ENCODE peak calls at places on chromosomes 13 and 19, in nine cellular contexts. Q, P, K, R, A, S, W, Z and T are unnamed samples.

GRCh38 chr19:33604651-33605050 is 17.1 kb upstream of the CHST8 start:
- DNase-seq in Q (no peak), P (no peak), K (no peak), R (no peak), A (no peak), S (no peak), W (no peak), Z (no peak), T (no peak)

GRCh38 chr13:114097893-114098688 is 34.3 kb downstream of the RASA3 start:
- DNase-seq in Q (no peak), P (no peak), K (no peak), R (no peak), A (no peak), S (no peak), W (no peak), Z (no peak), T (no peak)

GRCh38 chr13:42581427-42581826 is 7.5 kb downstream of the TNFSF11 start:
- DNase-seq in Q (no peak), P (no peak), K (no peak), R (no peak), A (no peak), S (no peak), W (no peak), Z (no peak), T (no peak)

GRCh38 chr19:16369664-16370576 is 45.3 kb downstream of the KLF2 start:
- DNase-seq in Q (no peak), P (no peak), K (no peak), R (no peak), A (peak), S (no peak), W (no peak), Z (no peak), T (no peak)

GRCh38 chr13:33744589-33745369 is 73.2 kb upstream of the RFC3 start:
- DNase-seq in Q (no peak), P (no peak), K (no peak), R (no peak), A (no peak), S (no peak), W (no peak), Z (peak), T (no peak)

GRCh38 chr13:113649212-113649611 is 8.8 kb downstream of the ATP4B start:
- DNase-seq in Q (no peak), P (no peak), K (no peak), R (no peak), A (no peak), S (no peak), W (no peak), Z (no peak), T (no peak)

GRCh38 chr13:32627793-32628192 is 41.5 kb downstream of the PDS5B start:
- DNase-seq in Q (no peak), P (no peak), K (no peak), R (no peak), A (no peak), S (no peak), W (no peak), Z (no peak), T (no peak)

GRCh38 chr19:1312732-1313694 is 27.3 kb downstream of the EFNA2 start:
- DNase-seq in Q (peak), P (no peak), K (no peak), R (no peak), A (no peak), S (no peak), W (no peak), Z (peak), T (no peak)

GRCh38 chr19:33225458-33225925 is at the start of gene SLC7A10:
- DNase-seq in Q (no peak), P (no peak), K (no peak), R (no peak), A (no peak), S (no peak), W (no peak), Z (no peak), T (no peak)

GRCh38 chr13:27712421-27712820 is 79.9 kb upstream of the GSX1 start:
- DNase-seq in Q (peak), P (no peak), K (peak), R (no peak), A (no peak), S (no peak), W (no peak), Z (no peak), T (no peak)

GRCh38 chr19:13072206-13072898 is 30.3 kb downstream of the LYL1 start:
- DNase-seq in Q (no peak), P (no peak), K (no peak), R (no peak), A (no peak), S (no peak), W (no peak), Z (no peak), T (no peak)

GRCh38 chr19:58054792-58055482 is 4.1 kb upstream of the ZNF135 start:
- DNase-seq in Q (no peak), P (no peak), K (no peak), R (no peak), A (no peak), S (no peak), W (no peak), Z (no peak), T (no peak)

GRCh38 chr13:113152894-113153809 is 5.3 kb upstream of the PROZ start:
- DNase-seq in Q (no peak), P (no peak), K (no peak), R (no peak), A (no peak), S (no peak), W (no peak), Z (peak), T (no peak)

GRCh38 chr19:21483589-21484170 is 21.7 kb upstream of the ZNF429 start:
- DNase-seq in Q (no peak), P (no peak), K (peak), R (no peak), A (peak), S (no peak), W (peak), Z (peak), T (no peak)

GRCh38 chr13:110298566-110299321 is 8.2 kb downstream of the COL4A1 start:
- DNase-seq in Q (no peak), P (no peak), K (no peak), R (no peak), A (no peak), S (no peak), W (peak), Z (no peak), T (no peak)

GRCh38 chr19:49119411-49120324 is at the start of gene PPFIA3:
- DNase-seq in Q (no peak), P (no peak), K (peak), R (no peak), A (peak), S (no peak), W (no peak), Z (peak), T (no peak)

GRCh38 chr13:59312776-59313175 is 851.0 kb downstream of the DIAPH3 start:
- DNase-seq in Q (no peak), P (no peak), K (no peak), R (no peak), A (no peak), S (no peak), W (no peak), Z (no peak), T (no peak)

GRCh38 chr19:53659292-53659691 is 27.5 kb downstream of the DPRX start:
- DNase-seq in Q (peak), P (peak), K (no peak), R (no peak), A (no peak), S (no peak), W (no peak), Z (peak), T (no peak)